ENCODE peak calls at places on chromosomes 12 and 14, in eight cellular contexts. M is HTR-8/SVneo; D is stimulated activated CD4-positive, alpha-beta T cell treated with anti-CD3 and anti-CD28 coated beads, Interleukin-2, amount 100 ng/mL, for 24 hours; W is GM23248; L is AG09309; U is hepatocyte; J is D341Med; A is central memory CD4-positive, alpha-beta T cell. T is an unnamed sample.
A peak's percentile ranks its signal among the peaks of the same experiment; 100 is the strongest.

GRCh38 chr12:104462325-104462724 is 5.6 kb downstream of the CHST11 start:
- DNase-seq in U (no peak), J (no peak), L (no peak), W (no peak), D (no peak), M (no peak), A (no peak), T (no peak)

GRCh38 chr12:92879698-92880322 is 49.3 kb downstream of the EEA1 start:
- DNase-seq in U (no peak), A (no peak), J (no peak), W (no peak), D (no peak), L (no peak), M (no peak), T (no peak)

GRCh38 chr14:20413785-20414117 is 450 bp upstream of the TEP1 start:
- DNase-seq in W (peak; percentile 29), U (peak; percentile 43), L (no peak), A (peak; percentile 26), D (peak; percentile 16), M (no peak), J (no peak), T (no peak)

GRCh38 chr14:93564918-93565317 is 134.2 kb downstream of the UNC79 start:
- DNase-seq in D (no peak), J (no peak), M (no peak), L (no peak), A (no peak), W (no peak), U (no peak), T (no peak)

GRCh38 chr12:119679081-119679480 is 11.1 kb downstream of the PRKAB1 start:
- DNase-seq in D (no peak), L (no peak), M (no peak), A (no peak), J (no peak), W (no peak), U (no peak), T (no peak)

GRCh38 chr14:43790681-43791080 is 716.4 kb downstream of the FSCB start:
- DNase-seq in A (no peak), L (no peak), M (no peak), D (no peak), J (no peak), W (no peak), U (no peak), T (no peak)

GRCh38 chr14:101004954-101005353 is 101.4 kb upstream of the RTL1 start:
- DNase-seq in D (no peak), M (peak; percentile 22), A (no peak), L (peak; percentile 28), J (no peak), W (no peak), U (peak; percentile 43), T (no peak)

GRCh38 chr12:69886715-69887114 is 61.7 kb downstream of the MYRFL start:
- DNase-seq in U (no peak), A (no peak), W (no peak), J (no peak), D (no peak), M (no peak), L (no peak), T (no peak)

GRCh38 chr14:90295870-90296516 is 35.7 kb downstream of the NRDE2 start:
- DNase-seq in A (no peak), J (no peak), M (no peak), W (no peak), L (no peak), U (no peak), D (no peak), T (no peak)

GRCh38 chr12:16118586-16118985 is 158.9 kb downstream of the SLC15A5 start:
- DNase-seq in U (no peak), W (no peak), M (no peak), D (no peak), A (no peak), L (no peak), J (no peak), T (no peak)

GRCh38 chr12:10511756-10512355 is 6.2 kb downstream of the EIF2S3B start:
- DNase-seq in J (no peak), A (no peak), M (no peak), D (no peak), L (no peak), W (peak; percentile 2), U (no peak), T (no peak)

GRCh38 chr12:107829271-107829670 is 54.8 kb downstream of the ASCL4 start:
- DNase-seq in L (no peak), M (no peak), A (no peak), J (no peak), U (no peak), W (no peak), D (no peak), T (no peak)

GRCh38 chr12:24898185-24898584 is 50.7 kb downstream of the BCAT1 start:
- DNase-seq in L (no peak), A (no peak), W (peak; percentile 47), M (no peak), U (no peak), D (no peak), J (no peak), T (no peak)

GRCh38 chr14:105844810-105845724 is 318.7 kb downstream of the TMEM121 start:
- DNase-seq in A (no peak), U (no peak), L (no peak), W (no peak), D (no peak), M (no peak), J (peak; percentile 11), T (no peak)